ENCODE peak calls at places on chromosome 7, in ten cellular contexts. G is A549, B is H9, V is GM12892, J is HepG2, E is uterus, D is glutamatergic neuron, H is right lobe of liver, S is NCI-H460, R is amygdala. L is an unnamed sample.
A peak's percentile ranks its signal among the peaks of the same experiment; 100 is the strongest.

GRCh38 chr7:6026011-6026819 is 5.0 kb upstream of the ANKRD61 start:
- DNase-seq in G (peak; percentile 74), B (peak; percentile 72), V (peak; percentile 60), J (peak; percentile 64), E (no peak), D (peak; percentile 40), H (peak; percentile 69), S (peak; percentile 29), R (peak; percentile 32), L (no peak)

GRCh38 chr7:50835156-50835555 is 52.5 kb upstream of the GRB10 start:
- DNase-seq in G (no peak), B (no peak), V (no peak), J (no peak), E (no peak), D (no peak), H (no peak), S (no peak), R (no peak), L (no peak)

GRCh38 chr7:151808296-151809155 is 68.4 kb downstream of the PRKAG2 start:
- DNase-seq in G (peak; percentile 87), B (no peak), V (no peak), J (peak; percentile 66), E (no peak), D (peak; percentile 77), H (peak; percentile 83), S (peak; percentile 91), R (no peak), L (no peak)

GRCh38 chr7:118104812-118105441 is 79.0 kb upstream of the LSM8 start:
- DNase-seq in G (no peak), B (no peak), V (no peak), J (no peak), E (no peak), D (no peak), H (no peak), S (peak; percentile 8), R (no peak), L (no peak)

GRCh38 chr7:150931199-150931869 is 46.8 kb downstream of the KCNH2 start:
- DNase-seq in G (no peak), B (no peak), V (no peak), J (no peak), E (no peak), D (no peak), H (no peak), S (no peak), R (no peak), L (no peak)

GRCh38 chr7:510061-510481 is 9.6 kb downstream of the PDGFA start:
- DNase-seq in G (no peak), B (no peak), V (no peak), J (no peak), E (no peak), D (peak; percentile 11), H (peak; percentile 53), S (no peak), R (no peak), L (no peak)

GRCh38 chr7:74070619-74070920 is 13.0 kb upstream of the LIMK1 start:
- DNase-seq in G (no peak), B (no peak), V (no peak), J (no peak), E (no peak), D (no peak), H (peak; percentile 36), S (no peak), R (no peak), L (no peak)

GRCh38 chr7:27199820-27200760 is at the start of gene HOXA13:
- DNase-seq in G (peak; percentile 65), B (peak; percentile 53), V (no peak), J (no peak), E (no peak), D (peak; percentile 64), H (no peak), S (peak; percentile 55), R (no peak), L (peak; percentile 72)

GRCh38 chr7:50069613-50070012 is 23.4 kb downstream of the ZPBP start:
- DNase-seq in G (no peak), B (peak; percentile 41), V (no peak), J (peak; percentile 12), E (peak; percentile 31), D (no peak), H (no peak), S (no peak), R (no peak), L (no peak)

GRCh38 chr7:57375783-57376182 is 74.2 kb upstream of the ZNF716 start:
- DNase-seq in G (no peak), B (no peak), V (no peak), J (no peak), E (no peak), D (no peak), H (no peak), S (no peak), R (no peak), L (no peak)

GRCh38 chr7:37540917-37541316 is 92.3 kb upstream of the ELMO1 start:
- DNase-seq in G (no peak), B (no peak), V (no peak), J (no peak), E (no peak), D (no peak), H (no peak), S (no peak), R (no peak), L (no peak)

GRCh38 chr7:130904031-130904757 is 170.2 kb upstream of the KLF14 start:
- DNase-seq in G (peak; percentile 80), B (no peak), V (no peak), J (peak; percentile 85), E (no peak), D (no peak), H (peak; percentile 76), S (peak; percentile 98), R (no peak), L (no peak)

GRCh38 chr7:3520206-3520605 is 219.2 kb downstream of the SDK1 start:
- DNase-seq in G (no peak), B (no peak), V (no peak), J (peak; percentile 9), E (no peak), D (no peak), H (no peak), S (no peak), R (no peak), L (no peak)

GRCh38 chr7:121298831-121299239 is 30.0 kb upstream of the WNT16 start:
- DNase-seq in G (no peak), B (no peak), V (no peak), J (no peak), E (no peak), D (no peak), H (no peak), S (no peak), R (no peak), L (no peak)

GRCh38 chr7:39888171-39888853 is 61.7 kb upstream of the CDK13 start:
- DNase-seq in G (no peak), B (no peak), V (no peak), J (no peak), E (no peak), D (no peak), H (no peak), S (no peak), R (no peak), L (no peak)

GRCh38 chr7:1936531-1937251 is 266.6 kb downstream of the ELFN1 start:
- DNase-seq in G (no peak), B (no peak), V (no peak), J (no peak), E (no peak), D (no peak), H (peak; percentile 46), S (no peak), R (no peak), L (no peak)

GRCh38 chr7:151631149-151631967 is 111.7 kb upstream of the RHEB start:
- DNase-seq in G (peak; percentile 32), B (peak; percentile 46), V (no peak), J (no peak), E (no peak), D (no peak), H (no peak), S (no peak), R (no peak), L (no peak)

GRCh38 chr7:121504478-121504877 is 108.4 kb upstream of the FAM3C start:
- DNase-seq in G (peak; percentile 14), B (peak; percentile 63), V (no peak), J (no peak), E (peak; percentile 34), D (no peak), H (no peak), S (no peak), R (no peak), L (no peak)

GRCh38 chr7:83574616-83575015 is 74.3 kb downstream of the SEMA3E start:
- DNase-seq in G (no peak), B (no peak), V (no peak), J (no peak), E (no peak), D (no peak), H (no peak), S (no peak), R (no peak), L (no peak)

GRCh38 chr7:388961-389701 is 99.2 kb downstream of the FOXL3 start:
- DNase-seq in G (no peak), B (no peak), V (no peak), J (no peak), E (peak; percentile 5), D (no peak), H (peak; percentile 37), S (no peak), R (no peak), L (peak; percentile 33)

GRCh38 chr7:42235734-42236133 is 1.3 kb downstream of the GLI3 start:
- DNase-seq in G (no peak), B (no peak), V (no peak), J (no peak), E (no peak), D (no peak), H (no peak), S (no peak), R (no peak), L (no peak)

GRCh38 chr7:92357260-92357659 is 90.0 kb upstream of the GATAD1 start:
- DNase-seq in G (no peak), B (no peak), V (no peak), J (no peak), E (no peak), D (no peak), H (no peak), S (no peak), R (no peak), L (no peak)

GRCh38 chr7:2471022-2471329 is 5.2 kb downstream of the GRIFIN start:
- DNase-seq in G (no peak), B (no peak), V (no peak), J (no peak), E (no peak), D (no peak), H (no peak), S (no peak), R (no peak), L (no peak)

L was measured in mesothelial cell of epicardium.